ENCODE peak calls at places on chromosome 15, in eight cellular contexts. W is ureter; F is T1000; O is pons; X is AG20443; K is T follicular helper cell; G is NCI-H1105; D is stimulated activated CD8-positive, alpha-beta memory T cell treated with anti-CD3 and anti-CD28 coated beads, Interleukin-4, amount 100 ng/mL, for 1 hour. B is an unnamed sample.

GRCh38 chr15:73361331-73361730 is 7.4 kb downstream of the HCN4 start:
- DNase-seq in W (no peak), F (no peak), O (no peak), X (no peak), K (no peak), G (no peak), D (no peak), B (peak; percentile 18)

GRCh38 chr15:68259883-68260282 is 17.7 kb upstream of the FEM1B start:
- DNase-seq in W (no peak), F (no peak), O (no peak), X (no peak), K (no peak), G (no peak), D (no peak), B (no peak)

GRCh38 chr15:99369250-99369649 is 118.0 kb downstream of the LRRC28 start:
- DNase-seq in W (no peak), F (no peak), O (no peak), X (no peak), K (no peak), G (no peak), D (no peak), B (no peak)

GRCh38 chr15:69060041-69060481 is 45.6 kb downstream of the NOX5 start:
- DNase-seq in W (no peak), F (no peak), O (no peak), X (no peak), K (no peak), G (no peak), D (no peak), B (no peak)

GRCh38 chr15:43463998-43464397 is 29.0 kb downstream of the TP53BP1 start:
- DNase-seq in W (no peak), F (no peak), O (no peak), X (no peak), K (no peak), G (no peak), D (no peak), B (no peak)

GRCh38 chr15:100572362-100572983 is 29.5 kb downstream of the LINS1 start:
- DNase-seq in W (no peak), F (no peak), O (peak; percentile 24), X (peak; percentile 20), K (no peak), G (peak; percentile 21), D (no peak), B (peak; percentile 8)

GRCh38 chr15:28260722-28261121 is 61.3 kb downstream of the HERC2 start:
- DNase-seq in W (no peak), F (no peak), O (peak; percentile 32), X (no peak), K (no peak), G (no peak), D (no peak), B (peak; percentile 13)

GRCh38 chr15:41493205-41493901 is at the start of gene ITPKA:
- DNase-seq in W (peak; percentile 68), F (peak; percentile 65), O (peak; percentile 18), X (peak; percentile 83), K (peak; percentile 59), G (peak; percentile 71), D (peak; percentile 56), B (peak; percentile 39)

GRCh38 chr15:30670056-30670455 is 44.1 kb downstream of the ARHGAP11B start:
- DNase-seq in W (no peak), F (no peak), O (no peak), X (no peak), K (no peak), G (no peak), D (no peak), B (no peak)

GRCh38 chr15:32685576-32685975 is 32.2 kb upstream of the GREM1 start:
- DNase-seq in W (no peak), F (no peak), O (no peak), X (peak; percentile 57), K (no peak), G (no peak), D (no peak), B (no peak)

GRCh38 chr15:75945953-75946352 is 42.3 kb downstream of the FBXO22 start:
- DNase-seq in W (no peak), F (no peak), O (no peak), X (no peak), K (no peak), G (no peak), D (no peak), B (no peak)

GRCh38 chr15:80789296-80789695 is 10.1 kb downstream of the CEMIP start:
- DNase-seq in W (no peak), F (no peak), O (no peak), X (peak; percentile 62), K (no peak), G (no peak), D (no peak), B (no peak)

GRCh38 chr15:59028387-59028955 is 41.0 kb downstream of the RNF111 start:
- DNase-seq in W (no peak), F (no peak), O (no peak), X (no peak), K (no peak), G (no peak), D (no peak), B (no peak)

GRCh38 chr15:59284768-59285368 is 78.2 kb downstream of the LDHAL6B start:
- DNase-seq in W (no peak), F (no peak), O (no peak), X (no peak), K (no peak), G (no peak), D (no peak), B (no peak)

GRCh38 chr15:57947781-57948180 is 117.7 kb downstream of the ALDH1A2 start:
- DNase-seq in W (no peak), F (no peak), O (no peak), X (peak; percentile 53), K (no peak), G (no peak), D (no peak), B (no peak)

GRCh38 chr15:74453925-74454763 is 6.8 kb downstream of the UBL7 start:
- DNase-seq in W (no peak), F (no peak), O (no peak), X (no peak), K (no peak), G (no peak), D (no peak), B (no peak)